ENCODE peak calls at places on chromosomes 13 and 19, in ten cellular contexts. R, Z, F, W, C, L, M, O, Y and P are unnamed samples.
A peak's percentile ranks its signal among the peaks of the same experiment; 100 is the strongest.

GRCh38 chr19:47618771-47619170 is 9.8 kb downstream of the BICRA start:
- DNase-seq in Y (no peak), L (no peak), W (no peak), M (no peak), R (no peak), C (no peak), Z (no peak), F (no peak), O (peak; percentile 70), P (no peak)

GRCh38 chr19:46731007-46731501 is 14.1 kb upstream of the PRKD2 start:
- DNase-seq in W (no peak), F (no peak), M (peak; percentile 87), Z (no peak), C (peak; percentile 8), R (no peak), Y (no peak), L (no peak), O (peak; percentile 98), P (peak; percentile 93)

GRCh38 chr13:75400775-75401174 is 81.2 kb downstream of the TBC1D4 start:
- DNase-seq in L (no peak), O (no peak), R (no peak), M (no peak), F (no peak), W (no peak), Z (no peak), C (no peak), Y (no peak), P (no peak)

GRCh38 chr13:40787062-40787461 is 2.3 kb upstream of the SLC25A15 start:
- DNase-seq in L (no peak), F (no peak), M (no peak), Z (no peak), W (no peak), Y (no peak), O (peak; percentile 72), R (no peak), C (no peak), P (no peak)

GRCh38 chr19:1837625-1838105 is 10.6 kb downstream of the REXO1 start:
- DNase-seq in M (no peak), C (peak; percentile 77), W (no peak), F (peak; percentile 85), Y (peak; percentile 66), L (no peak), Z (no peak), O (no peak), R (peak; percentile 53), P (no peak)

GRCh38 chr13:64709079-64709478 is 2521.1 kb downstream of the PCDH9 start:
- DNase-seq in Z (no peak), R (no peak), F (no peak), W (no peak), Y (no peak), L (no peak), O (no peak), M (no peak), C (peak; percentile 16), P (no peak)

GRCh38 chr19:49019242-49019932 is 2.5 kb upstream of the LHB start:
- DNase-seq in M (peak; percentile 72), F (peak; percentile 84), O (no peak), Z (no peak), R (peak; percentile 64), C (peak; percentile 88), Y (peak; percentile 64), W (no peak), L (no peak), P (peak; percentile 29)

GRCh38 chr13:43988302-43988701 is 108.6 kb downstream of the LACC1 start:
- DNase-seq in W (no peak), R (no peak), Y (no peak), L (no peak), O (peak; percentile 55), M (peak; percentile 49), Z (no peak), C (no peak), F (no peak), P (no peak)

GRCh38 chr19:3319643-3320353 is 46.6 kb upstream of the NFIC start:
- DNase-seq in L (no peak), R (no peak), W (no peak), O (peak; percentile 87), Y (no peak), Z (no peak), M (no peak), F (no peak), C (no peak), P (peak; percentile 57)

GRCh38 chr13:76707360-76707759 is 178.8 kb downstream of the KCTD12 start:
- DNase-seq in L (no peak), Y (no peak), Z (no peak), C (no peak), R (no peak), M (peak; percentile 24), O (peak; percentile 66), F (no peak), W (no peak), P (no peak)

GRCh38 chr19:30158067-30158892 is 213.9 kb upstream of the ZNF536 start:
- DNase-seq in C (no peak), Y (no peak), W (no peak), L (no peak), Z (no peak), R (no peak), M (no peak), O (no peak), F (no peak), P (no peak)

GRCh38 chr19:5228932-5229777 is 111.5 kb downstream of the PTPRS start:
- DNase-seq in C (peak; percentile 31), Z (peak; percentile 6), O (peak; percentile 20), W (no peak), L (no peak), Y (no peak), M (no peak), R (no peak), F (no peak), P (no peak)

GRCh38 chr13:43698743-43699142 is 88.0 kb downstream of the ENOX1 start:
- DNase-seq in F (no peak), Y (no peak), Z (no peak), L (no peak), R (no peak), W (peak; percentile 31), C (no peak), O (peak; percentile 35), M (peak; percentile 12), P (no peak)